ENCODE peak calls at places on chromosomes 5 and 9, in ten cellular contexts. I is A549; T is naive thymus-derived CD4-positive, alpha-beta T cell; Y is HCT116; Z is PC-3; O is ascending aorta; G is heart left ventricle; A is left lung; C is right atrium auricular region; X is heart right ventricle. Q is an unnamed sample. For H3K4me1, the result is how much of the 10 kb centered on the place peaks cover.

GRCh38 chr9:116629700-116630099 is 57.4 kb upstream of the TRIM32 start:
- DNase-seq in G (no peak), T (no peak), X (no peak), O (no peak), Y (no peak), A (no peak), C (no peak), I (no peak), Z (no peak), Q (no peak)

GRCh38 chr9:94825620-94825958 is 99.1 kb downstream of the AOPEP start:
- DNase-seq in Z (no peak), X (no peak), G (no peak), T (no peak), A (no peak), Y (no peak), I (no peak), O (no peak), C (no peak), Q (no peak)

GRCh38 chr5:134600600-134600999 is 32.0 kb downstream of the SAR1B start:
- DNase-seq in C (no peak), A (no peak), Z (no peak), Y (no peak), G (no peak), X (no peak), O (no peak), I (no peak), T (no peak), Q (no peak)

GRCh38 chr5:56357426-56357825 is 124.3 kb upstream of the ANKRD55 start:
- DNase-seq in Z (no peak), Y (no peak), I (no peak), G (no peak), A (no peak), O (no peak), T (no peak), C (no peak), X (no peak), Q (no peak)

GRCh38 chr5:124398471-124398870 is 348.0 kb downstream of the ZNF608 start:
- DNase-seq in C (no peak), T (no peak), Y (no peak), Z (no peak), I (no peak), A (no peak), G (no peak), O (no peak), X (no peak), Q (no peak)

GRCh38 chr9:6757988-6758417 is 230 bp downstream of the KDM4C start:
- DNase-seq in Z (no peak), I (no peak), G (peak), O (no peak), T (no peak), C (no peak), Y (no peak), A (peak), X (no peak), Q (no peak)

GRCh38 chr5:76601470-76601869 is 21.7 kb downstream of the F2RL2 start:
- DNase-seq in O (no peak), X (peak), I (peak), C (no peak), Z (peak), Y (peak), G (no peak), T (peak), A (no peak), Q (peak)

GRCh38 chr9:71145179-71145578 is 23.8 kb upstream of the TRPM3 start:
- DNase-seq in G (no peak), O (no peak), T (no peak), I (no peak), Z (no peak), C (no peak), Y (no peak), A (no peak), X (peak), Q (no peak)

GRCh38 chr5:180639743-180640300 is 9.6 kb downstream of the FLT4 start:
- DNase-seq in A (peak), Z (no peak), I (no peak), Y (no peak), G (peak), O (no peak), T (no peak), X (peak), C (no peak), Q (no peak)

GRCh38 chr5:20276061-20276958 is 288.3 kb upstream of the CDH18 start:
- DNase-seq in O (no peak), T (no peak), C (no peak), I (peak), G (no peak), X (no peak), A (no peak), Z (peak), Y (no peak), Q (no peak)

GRCh38 chr5:89246252-89246651 is 363.3 kb upstream of the MEF2C start:
- DNase-seq in O (no peak), Z (peak), C (no peak), I (no peak), X (no peak), G (no peak), Y (no peak), T (no peak), A (no peak), Q (no peak)

GRCh38 chr5:149046196-149046829 is 16.5 kb downstream of the SH3TC2 start:
- DNase-seq in Y (no peak), T (no peak), C (no peak), X (no peak), A (no peak), I (no peak), Z (no peak), G (no peak), O (no peak), Q (no peak)

GRCh38 chr5:68464424-68464823 is 248.9 kb downstream of the PIK3R1 start:
- DNase-seq in Z (peak), G (no peak), Y (no peak), X (no peak), O (no peak), A (no peak), C (no peak), T (no peak), I (no peak), Q (no peak)

GRCh38 chr9:114958021-114958846 is 27.8 kb upstream of the TNFSF8 start:
- DNase-seq in A (peak), Z (no peak), I (no peak), O (peak), Y (no peak), T (no peak), X (peak), G (peak), C (peak), Q (no peak)

GRCh38 chr5:141703133-141703561 is 21.1 kb upstream of the ARAP3 start:
- DNase-seq in Y (no peak), O (no peak), C (no peak), Z (no peak), G (no peak), X (no peak), T (no peak), I (no peak), A (no peak), Q (peak)

GRCh38 chr9:5509573-5509972 is 758 bp upstream of the PDCD1LG2 start:
- DNase-seq in O (no peak), T (no peak), Z (peak), X (no peak), A (no peak), G (no peak), C (no peak), Y (peak), I (peak), Q (no peak)

GRCh38 chr5:78509145-78509865 is 139.3 kb downstream of the LHFPL2 start:
- DNase-seq in O (no peak), Y (no peak), I (no peak), C (no peak), Z (no peak), T (no peak), X (no peak), G (no peak), A (no peak), Q (no peak)

GRCh38 chr5:78511116-78511906 is 137.3 kb downstream of the LHFPL2 start:
- DNase-seq in Z (no peak), Y (no peak), C (no peak), A (peak), I (no peak), G (no peak), T (no peak), X (no peak), O (no peak), Q (no peak)

GRCh38 chr5:78508231-78508765 is 140.3 kb downstream of the LHFPL2 start:
- DNase-seq in X (no peak), A (no peak), I (no peak), O (no peak), T (no peak), C (no peak), Z (peak), Y (no peak), G (no peak), Q (no peak)

GRCh38 chr5:78512440-78512839 is 136.1 kb downstream of the LHFPL2 start:
- DNase-seq in X (no peak), T (no peak), O (no peak), I (no peak), Y (no peak), A (no peak), C (no peak), G (no peak), Z (no peak), Q (no peak)

DNA sequence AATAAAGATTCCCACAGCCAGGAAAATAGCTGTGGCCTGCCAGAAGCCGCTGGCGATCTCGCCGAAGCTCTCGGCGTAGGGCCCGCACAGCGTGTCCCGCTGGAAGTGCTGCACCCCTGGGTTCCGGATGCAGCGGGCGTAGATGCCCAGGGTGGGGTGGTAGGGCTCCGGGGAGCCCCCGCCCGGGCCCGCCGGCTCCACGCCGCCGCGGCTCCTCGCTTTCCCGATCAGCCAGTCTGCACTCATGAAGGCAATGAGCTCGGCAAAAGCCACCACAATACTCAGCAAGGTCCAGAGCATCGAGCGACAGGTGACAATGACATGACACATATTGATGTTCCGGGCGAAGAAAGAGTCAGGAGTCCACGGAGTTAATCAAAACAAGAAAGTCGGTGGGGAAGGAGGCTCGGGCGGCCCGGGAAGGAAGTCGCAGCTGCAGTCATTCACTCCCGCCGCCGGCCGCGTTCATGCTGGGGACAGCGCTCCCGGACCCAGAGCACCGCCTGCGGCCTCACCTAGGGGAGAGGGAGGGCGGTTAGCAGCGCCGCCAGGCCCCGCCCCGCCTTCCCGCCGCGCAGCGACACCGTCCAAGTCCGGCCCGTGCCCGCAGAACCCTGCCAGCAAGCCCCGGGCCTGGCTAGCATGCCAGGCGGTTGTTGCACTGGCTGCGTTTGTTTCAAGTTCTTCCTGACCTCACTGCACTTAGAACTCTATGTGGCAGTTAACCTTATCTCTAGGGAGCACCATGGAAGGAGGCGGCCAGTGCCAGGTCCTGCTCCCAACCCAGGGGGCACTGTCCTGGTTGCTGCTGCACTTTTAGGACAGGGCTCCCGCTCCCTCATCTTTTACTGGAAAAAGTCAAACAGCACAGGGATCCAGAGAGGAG is 138.4 kb downstream of the LHFPL2 start:
- DNase-seq in Z (peak), T (no peak), X (peak), O (no peak), I (no peak), G (peak), Y (no peak), A (peak), C (peak), Q (peak)
- H3K4me1 ChIP-seq in Z (half or more), T (under half), X (half or more), O (under half), I (under half), G (under half), Y (under half), A (half or more), C (half or more), Q (under half)

DNA sequence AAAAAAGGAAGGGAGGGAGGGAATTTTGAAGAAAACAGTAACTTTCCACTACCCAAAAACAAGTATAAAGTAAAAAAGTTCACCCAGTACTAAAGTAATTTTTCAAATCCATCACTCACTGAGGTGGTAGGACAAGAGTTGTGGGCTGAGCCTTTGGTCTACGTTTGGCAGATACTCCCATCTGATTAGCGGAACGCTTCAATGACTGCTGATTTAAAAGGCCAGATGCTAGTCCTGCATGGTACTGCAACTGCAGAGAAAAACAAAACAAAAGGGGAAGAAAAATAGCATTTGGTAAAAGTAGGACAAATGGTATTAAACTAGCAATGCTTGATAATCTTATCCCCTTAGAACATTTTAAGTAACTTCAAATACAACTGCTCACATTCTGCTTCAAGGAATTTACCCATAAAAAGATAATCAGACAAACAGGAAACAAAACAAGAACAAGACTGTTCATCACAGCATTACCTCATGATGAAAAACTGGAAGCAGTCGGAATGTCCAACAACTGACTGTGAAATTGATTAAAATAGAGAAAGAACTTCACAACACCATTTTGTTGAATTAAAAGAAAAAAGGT is 65.4 kb downstream of the MED27 start:
- DNase-seq in T (no peak), Z (no peak), Y (no peak), A (no peak), C (no peak), G (no peak), X (no peak), I (no peak), O (no peak), Q (no peak)
- H3K4me1 ChIP-seq in T (under half), Z (under half), Y (under half), A (under half), C (under half), G (under half), X (under half), I (under half), O (under half), Q (under half)

DNA sequence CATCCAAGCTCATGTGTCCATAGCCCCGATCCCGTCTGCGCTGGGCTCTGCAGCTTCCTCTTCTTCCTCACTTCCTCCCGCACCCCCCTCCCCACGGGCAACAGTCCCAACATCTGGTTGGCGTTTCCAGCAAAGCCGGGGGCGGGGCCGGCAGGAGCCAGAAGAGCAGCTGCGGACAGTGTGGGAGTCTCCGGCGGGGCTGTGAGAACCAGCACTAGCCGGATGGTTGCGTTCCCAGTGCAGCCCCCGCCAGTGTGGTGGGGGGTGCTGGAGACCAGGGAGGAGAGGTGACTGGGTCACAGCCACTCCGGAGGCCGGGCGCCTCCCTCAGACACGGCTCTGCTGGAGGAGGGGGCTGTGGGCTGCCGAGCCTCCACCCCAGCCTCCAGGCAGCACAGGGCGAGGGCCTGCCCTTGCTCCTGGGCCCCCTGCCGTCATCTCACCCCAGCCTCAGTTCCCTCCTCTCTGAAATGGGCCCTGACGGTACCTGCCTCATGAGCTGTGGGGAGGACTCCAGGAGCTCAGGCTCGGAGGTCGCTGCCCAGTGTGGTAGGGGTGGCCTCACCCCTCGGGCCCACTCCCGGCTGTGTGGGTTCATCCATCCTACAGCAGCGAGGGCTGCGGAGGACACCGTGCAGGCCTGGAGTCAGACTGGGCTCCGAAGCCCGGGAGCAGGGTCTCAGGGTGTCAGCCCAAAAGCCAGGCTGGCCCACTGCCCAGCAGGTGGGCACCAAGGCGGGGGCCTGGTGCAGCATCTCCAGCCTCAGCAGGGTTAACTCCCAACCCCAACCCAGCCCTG is 41.5 kb upstream of the NOTCH1 start:
- DNase-seq in I (no peak), Z (no peak), T (no peak), O (no peak), X (peak), Y (no peak), G (peak), A (peak), C (no peak), Q (peak)
- H3K4me1 ChIP-seq in I (under half), Z (under half), T (under half), O (under half), X (half or more), Y (under half), G (half or more), A (half or more), C (half or more), Q (half or more)

DNA sequence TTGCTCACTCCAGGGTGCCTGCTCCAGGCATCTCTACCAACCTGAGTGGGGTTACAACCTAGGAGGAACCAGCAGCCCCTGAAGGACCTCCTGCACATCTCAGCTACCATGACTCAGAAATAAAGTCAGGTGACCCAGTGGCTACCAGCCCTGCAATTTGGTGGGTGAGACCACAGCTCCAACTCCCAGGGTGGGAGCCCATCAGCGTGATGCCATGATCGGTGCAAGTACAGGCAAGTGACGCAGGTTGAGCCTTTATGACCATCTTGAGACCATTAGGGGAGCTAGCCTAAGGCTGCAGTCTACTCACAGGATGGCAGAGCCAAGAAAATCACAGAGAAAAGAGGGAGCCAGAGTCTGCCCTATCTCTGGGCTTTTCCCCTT is 8.6 kb downstream of the SEPTIN8 start:
- DNase-seq in O (no peak), G (no peak), X (no peak), T (no peak), C (no peak), I (no peak), Z (no peak), Y (no peak), A (no peak), Q (no peak)
- H3K4me1 ChIP-seq in O (half or more), G (half or more), X (half or more), T (under half), C (half or more), I (under half), Z (under half), Y (under half), A (under half), Q (under half)

Q was measured in neural progenitor cell.